ENCODE peak calls at places on chromosomes 12 and 14, in four cellular contexts. R, A, F and G are unnamed samples.

GRCh38 chr12:26389303-26389702 is 193.9 kb downstream of the SSPN start:
- DNase-seq in R (no peak), A (no peak), F (no peak), G (no peak)

GRCh38 chr12:107522692-107523477 is 162.7 kb upstream of the PWP1 start:
- DNase-seq in R (no peak), A (no peak), F (no peak), G (no peak)

GRCh38 chr12:108004368-108004767 is 124.7 kb upstream of the WSCD2 start:
- DNase-seq in R (no peak), A (no peak), F (no peak), G (peak; percentile 13)

GRCh38 chr12:98714426-98714825 is 69.3 kb downstream of the APAF1 start:
- DNase-seq in R (no peak), A (no peak), F (no peak), G (no peak)

GRCh38 chr14:34069854-34070582 is 119.1 kb upstream of the EGLN3 start:
- DNase-seq in R (no peak), A (no peak), F (no peak), G (peak; percentile 13)

GRCh38 chr12:87815738-87816137 is 213.5 kb downstream of the C12orf50 start:
- DNase-seq in R (no peak), A (no peak), F (peak; percentile 38), G (peak; percentile 78)

GRCh38 chr12:131965073-131965472 is 15.3 kb downstream of the EP400 start:
- DNase-seq in R (no peak), A (no peak), F (no peak), G (no peak)

GRCh38 chr12:1920971-1921370 is 2.5 kb upstream of the CACNA2D4 start:
- DNase-seq in R (no peak), A (no peak), F (no peak), G (no peak)

GRCh38 chr12:58034311-58034710 is 92.9 kb downstream of the ATP23 start:
- DNase-seq in R (no peak), A (peak; percentile 10), F (no peak), G (peak; percentile 43)

GRCh38 chr12:124094188-124094587 is 121.2 kb downstream of the ZNF664 start:
- DNase-seq in R (no peak), A (no peak), F (no peak), G (no peak)

GRCh38 chr14:61489527-61489926 is 168.1 kb downstream of the PRKCH start:
- DNase-seq in R (no peak), A (no peak), F (no peak), G (no peak)

GRCh38 chr14:68576496-68577244 is 216.2 kb downstream of the ZFP36L1 start:
- DNase-seq in R (no peak), A (peak; percentile 52), F (no peak), G (peak; percentile 48)

GRCh38 chr12:112190626-112191025 is 65.3 kb downstream of the TRAFD1 start:
- DNase-seq in R (no peak), A (no peak), F (no peak), G (no peak)

GRCh38 chr12:48486261-48486660 is 4.0 kb downstream of the C12orf54 start:
- DNase-seq in R (no peak), A (no peak), F (no peak), G (no peak)

GRCh38 chr12:82425241-82425640 is 66.9 kb downstream of the METTL25 start:
- DNase-seq in R (no peak), A (peak; percentile 45), F (no peak), G (peak; percentile 68)

GRCh38 chr12:122880668-122881067 is 15.3 kb downstream of the VPS37B start:
- DNase-seq in R (peak; percentile 79), A (peak; percentile 76), F (no peak), G (peak; percentile 71)

GRCh38 chr12:121741743-121742142 is 29.2 kb downstream of the TMEM120B start:
- DNase-seq in R (no peak), A (no peak), F (no peak), G (no peak)

GRCh38 chr12:88144037-88144436 is 1.9 kb downstream of the TMTC3 start:
- DNase-seq in R (no peak), A (no peak), F (no peak), G (no peak)

GRCh38 chr12:61808856-61809255 is 451.3 kb upstream of the USP15 start:
- DNase-seq in R (no peak), A (no peak), F (no peak), G (peak; percentile 1)

GRCh38 chr12:57152408-57153038 is 5.1 kb upstream of the LRP1-AS start:
- DNase-seq in R (no peak), A (peak; percentile 72), F (no peak), G (peak; percentile 75)

GRCh38 chr14:67108230-67108629 is 81.0 kb upstream of the GARIN2 start:
- DNase-seq in R (no peak), A (no peak), F (no peak), G (no peak)

GRCh38 chr14:67710209-67710608 is 8.5 kb downstream of the RDH12 start:
- DNase-seq in R (no peak), A (no peak), F (no peak), G (no peak)

GRCh38 chr12:76366163-76366562 is 17.9 kb upstream of the BBS10 start:
- DNase-seq in R (no peak), A (no peak), F (no peak), G (no peak)

GRCh38 chr12:13141686-13142085 is 38.2 kb upstream of the GSG1 start:
- DNase-seq in R (no peak), A (no peak), F (no peak), G (no peak)

GRCh38 chr12:106246891-106247730 is 709 bp downstream of the CKAP4 start:
- DNase-seq in R (peak; percentile 43), A (peak; percentile 77), F (no peak), G (peak; percentile 70)

GRCh38 chr14:20247651-20248246 is 8.7 kb downstream of the OR11H4 start:
- DNase-seq in R (no peak), A (no peak), F (no peak), G (no peak)
- TF ChIP-seq CTCF in R (no peak), A (no peak), F (peak; percentile 53), G (no peak)

GRCh38 chr14:104797112-104798044 is 1.8 kb upstream of the AKT1 start:
- DNase-seq in R (no peak), A (no peak), F (no peak), G (no peak)

GRCh38 chr14:104796682-104797081 is 1.1 kb upstream of the AKT1 start:
- DNase-seq in R (no peak), A (no peak), F (no peak), G (no peak)

GRCh38 chr14:104799239-104799599 is 1.7 kb upstream of the ZBTB42 start:
- DNase-seq in R (no peak), A (no peak), F (no peak), G (no peak)

GRCh38 chr14:104799657-104800599 is 973 bp upstream of the ZBTB42 start:
- DNase-seq in R (peak; percentile 62), A (peak; percentile 84), F (no peak), G (peak; percentile 66)

GRCh38 chr14:104798300-104799238 is 2.3 kb upstream of the ZBTB42 start:
- DNase-seq in R (no peak), A (no peak), F (no peak), G (no peak)
- H3K4me3 ChIP-seq in R (no peak overlapping the region), A (no peak overlapping the region), F (no peak overlapping the region), G (no peak overlapping the region)

DNA sequence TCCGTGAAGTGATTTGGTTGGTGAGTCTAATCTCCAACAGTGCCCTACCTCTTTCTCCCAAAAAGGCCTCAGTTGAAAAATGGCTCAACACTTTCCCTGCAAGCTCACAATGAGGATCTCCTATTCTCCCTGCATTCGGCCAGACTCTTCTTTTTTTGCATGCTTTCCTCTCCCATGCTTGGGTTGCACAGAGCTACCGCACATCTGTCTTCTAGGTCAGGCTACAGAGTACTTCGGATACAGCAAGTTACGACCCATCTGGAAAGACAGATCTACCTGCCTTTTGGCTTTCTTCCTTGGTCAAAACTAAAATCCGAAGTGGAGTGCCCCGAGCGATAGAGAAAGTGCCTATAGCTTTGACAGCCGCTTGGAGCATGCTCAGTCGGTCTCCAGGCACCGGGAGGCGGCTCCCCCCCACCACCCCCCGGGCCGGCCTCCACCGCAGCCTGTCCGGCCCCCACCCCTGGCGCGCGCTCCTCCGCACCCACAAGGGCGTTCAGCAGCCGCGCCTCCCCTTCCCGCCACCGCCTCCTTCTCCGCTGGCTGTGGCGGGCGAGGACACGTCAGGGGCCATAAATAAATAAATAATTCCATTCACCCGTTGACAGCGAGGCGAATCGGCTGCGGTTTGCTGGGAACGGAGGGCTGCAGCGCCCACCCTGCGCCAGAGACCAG is at the start of gene SLC16A7:
- DNase-seq in R (peak; percentile 91), A (peak; percentile 95), F (no peak), G (peak; percentile 94)
- TF ChIP-seq CTCF in R (no peak), A (no peak), F (no peak), G (peak; percentile 25)

GRCh38 chr12:6700646-6701051 is at the start of gene PIANP:
- DNase-seq in R (peak; percentile 50), A (peak; percentile 24), F (no peak), G (peak; percentile 31)
- H3K4me3 ChIP-seq in R (peak within 1 kb of the TSS; percentile 62), A (peak within 1 kb of the TSS; percentile 35), F (peak within 1 kb of the TSS; percentile 57), G (peak within 1 kb of the TSS; percentile 51)

GRCh38 chr12:46292754-46293402 is 24.0 kb upstream of the SLC38A1 start:
- DNase-seq in R (no peak), A (peak; percentile 11), F (no peak), G (peak; percentile 35)
- TF ChIP-seq CTCF in R (no peak), A (peak; percentile 39), F (peak; percentile 23), G (peak; percentile 50)